ENCODE peak calls at places on chromosomes 1 and 21, in ten cellular contexts. O is neural progenitor cell; J is GM23248; D is mammary epithelial cell; G is stimulated activated CD8-positive, alpha-beta memory T cell treated with anti-CD3 and anti-CD28 coated beads, Interleukin-15, amount 100 ng/mL, for 1 hour; L is stimulated activated effector memory CD8-positive, alpha-beta T cell treated with anti-CD3 and anti-CD28 coated beads, Interleukin-12 subunit alpha, Interleukin-12 subunit beta, amount 100 ng/mL, for 72 hours; V is ovary; Q is ELR; T is A549; X is epithelial cell of prostate. E is an unnamed sample.

GRCh38 chr21:17903929-17904639 is 84.9 kb upstream of the C21orf91 start:
- DNase-seq in O (no peak), J (no peak), D (no peak), G (no peak), L (no peak), V (no peak), Q (no peak), T (no peak), X (no peak), E (no peak)

GRCh38 chr1:36696261-36696940 is 213.7 kb upstream of the CSF3R start:
- DNase-seq in O (no peak), J (no peak), D (no peak), G (no peak), L (no peak), V (no peak), Q (no peak), T (no peak), X (no peak), E (no peak)

GRCh38 chr1:907611-908451 is 15.9 kb upstream of the SAMD11 start:
- DNase-seq in O (peak), J (no peak), D (no peak), G (no peak), L (no peak), V (no peak), Q (no peak), T (no peak), X (no peak), E (no peak)

GRCh38 chr1:10795305-10796021 is 983 bp downstream of the CASZ1 start:
- DNase-seq in O (peak), J (peak), D (peak), G (no peak), L (no peak), V (no peak), Q (peak), T (no peak), X (no peak), E (no peak)

GRCh38 chr1:12556957-12557935 is 60.8 kb downstream of the DHRS3 start:
- DNase-seq in O (no peak), J (peak), D (no peak), G (no peak), L (no peak), V (peak), Q (no peak), T (no peak), X (no peak), E (no peak)

GRCh38 chr1:219812086-219812485 is 116.3 kb downstream of the SLC30A10 start:
- DNase-seq in O (no peak), J (no peak), D (no peak), G (no peak), L (no peak), V (no peak), Q (no peak), T (no peak), X (no peak), E (peak)

GRCh38 chr1:8595919-8596318 is 221.5 kb downstream of the RERE start:
- DNase-seq in O (no peak), J (peak), D (no peak), G (no peak), L (no peak), V (no peak), Q (peak), T (no peak), X (no peak), E (no peak)

GRCh38 chr1:226662704-226663326 is 76.3 kb downstream of the ITPKB start:
- DNase-seq in O (no peak), J (peak), D (peak), G (peak), L (peak), V (no peak), Q (peak), T (peak), X (peak), E (peak)

GRCh38 chr1:232317336-232317735 is 312.6 kb downstream of the SIPA1L2 start:
- DNase-seq in O (no peak), J (no peak), D (no peak), G (no peak), L (no peak), V (no peak), Q (no peak), T (no peak), X (no peak), E (peak)

GRCh38 chr1:36934061-36934460 is 100.3 kb downstream of the GRIK3 start:
- DNase-seq in O (no peak), J (no peak), D (no peak), G (no peak), L (no peak), V (no peak), Q (no peak), T (no peak), X (no peak), E (no peak)

GRCh38 chr1:24903011-24903461 is 27.0 kb downstream of the RUNX3 start:
- DNase-seq in O (no peak), J (no peak), D (no peak), G (no peak), L (no peak), V (no peak), Q (no peak), T (no peak), X (no peak), E (no peak)

GRCh38 chr21:39715804-39716397 is 29.1 kb upstream of the IGSF5 start:
- DNase-seq in O (peak), J (peak), D (peak), G (peak), L (peak), V (peak), Q (peak), T (peak), X (no peak), E (peak)

GRCh38 chr1:148158594-148158993 is 6.5 kb upstream of the NBPF11 start:
- DNase-seq in O (no peak), J (no peak), D (no peak), G (no peak), L (no peak), V (no peak), Q (no peak), T (no peak), X (no peak), E (peak)

GRCh38 chr1:43936470-43937151 is 3.0 kb downstream of the ARTN start:
- DNase-seq in O (peak), J (peak), D (peak), G (no peak), L (no peak), V (no peak), Q (peak), T (no peak), X (no peak), E (peak)

GRCh38 chr1:214637722-214638473 is 34.9 kb downstream of the CENPF start:
- DNase-seq in O (peak), J (peak), D (peak), G (no peak), L (no peak), V (no peak), Q (peak), T (peak), X (no peak), E (peak)

GRCh38 chr1:90074555-90075315 is 79.8 kb downstream of the ZNF326 start:
- DNase-seq in O (no peak), J (no peak), D (no peak), G (no peak), L (no peak), V (no peak), Q (no peak), T (no peak), X (no peak), E (no peak)

GRCh38 chr1:168093616-168094015 is 43.1 kb downstream of the GPR161 start:
- DNase-seq in O (no peak), J (no peak), D (no peak), G (no peak), L (no peak), V (no peak), Q (no peak), T (no peak), X (no peak), E (no peak)

GRCh38 chr1:183571678-183572268 is 18.5 kb downstream of the NCF2 start:
- DNase-seq in O (no peak), J (peak), D (no peak), G (no peak), L (no peak), V (no peak), Q (peak), T (no peak), X (no peak), E (no peak)

GRCh38 chr21:14959343-14959742 is 105.5 kb downstream of the NRIP1 start:
- DNase-seq in O (no peak), J (peak), D (no peak), G (no peak), L (no peak), V (no peak), Q (peak), T (no peak), X (no peak), E (no peak)

GRCh38 chr1:56339786-56340465 is 239.4 kb downstream of the PLPP3 start:
- DNase-seq in O (no peak), J (no peak), D (no peak), G (no peak), L (no peak), V (no peak), Q (no peak), T (no peak), X (no peak), E (no peak)

GRCh38 chr21:35168702-35169101 is 119.6 kb upstream of the RUNX1 start:
- DNase-seq in O (peak), J (no peak), D (peak), G (no peak), L (no peak), V (no peak), Q (no peak), T (no peak), X (no peak), E (peak)

GRCh38 chr1:212531796-212532195 is 76.8 kb upstream of the ATF3 start:
- DNase-seq in O (no peak), J (no peak), D (no peak), G (no peak), L (no peak), V (no peak), Q (no peak), T (no peak), X (no peak), E (no peak)

GRCh38 chr1:40450491-40451237 is 388 bp downstream of the ZFP69B start:
- DNase-seq in O (peak), J (peak), D (peak), G (peak), L (peak), V (peak), Q (peak), T (peak), X (no peak), E (peak)

GRCh38 chr1:38624341-38625039 is 235.1 kb downstream of the RRAGC start:
- DNase-seq in O (no peak), J (no peak), D (no peak), G (no peak), L (no peak), V (no peak), Q (no peak), T (no peak), X (no peak), E (no peak)